ENCODE peak calls at places on chromosomes 2 and 18, in ten cellular contexts. I, M, Z, O, J, N, S, C, A and R are unnamed samples.

GRCh38 chr18:79396431-79397287 is 929 bp downstream of the NFATC1 start:
- DNase-seq in I (no peak), M (no peak), Z (peak), O (peak), J (peak), N (peak), S (peak), C (peak), A (peak), R (peak)

GRCh38 chr2:164593959-164594358 is 27.3 kb downstream of the GRB14 start:
- DNase-seq in I (no peak), M (no peak), Z (no peak), O (no peak), J (no peak), N (no peak), S (no peak), C (no peak), A (no peak), R (no peak)

GRCh38 chr2:31835450-31835849 is 175.4 kb downstream of the MEMO1 start:
- DNase-seq in I (no peak), M (no peak), Z (no peak), O (no peak), J (no peak), N (no peak), S (no peak), C (no peak), A (no peak), R (no peak)

GRCh38 chr2:164808776-164809175 is 32.8 kb downstream of the COBLL1 start:
- DNase-seq in I (no peak), M (no peak), Z (no peak), O (no peak), J (no peak), N (no peak), S (no peak), C (no peak), A (no peak), R (no peak)

GRCh38 chr2:46873632-46874068 is 42.0 kb downstream of the MCFD2 start:
- DNase-seq in I (peak), M (no peak), Z (peak), O (no peak), J (peak), N (peak), S (peak), C (no peak), A (no peak), R (no peak)

GRCh38 chr2:158024288-158024898 is 77.3 kb upstream of the UPP2 start:
- DNase-seq in I (peak), M (peak), Z (peak), O (peak), J (peak), N (peak), S (no peak), C (peak), A (peak), R (peak)

GRCh38 chr2:207764096-207764630 is 5.5 kb downstream of the FZD5 start:
- DNase-seq in I (no peak), M (peak), Z (no peak), O (no peak), J (no peak), N (no peak), S (no peak), C (no peak), A (no peak), R (no peak)

GRCh38 chr18:74702951-74703350 is 105.3 kb downstream of the ZNF407 start:
- DNase-seq in I (no peak), M (no peak), Z (no peak), O (no peak), J (no peak), N (no peak), S (no peak), C (no peak), A (no peak), R (no peak)

GRCh38 chr18:53943463-53943862 is 281.0 kb downstream of the MBD2 start:
- DNase-seq in I (no peak), M (no peak), Z (no peak), O (no peak), J (no peak), N (no peak), S (no peak), C (no peak), A (no peak), R (no peak)

GRCh38 chr18:70363861-70364260 is 75.0 kb downstream of the SOCS6 start:
- DNase-seq in I (no peak), M (no peak), Z (no peak), O (no peak), J (no peak), N (no peak), S (no peak), C (no peak), A (no peak), R (no peak)

GRCh38 chr2:148978026-148978685 is 60.3 kb upstream of the LYPD6B start:
- DNase-seq in I (no peak), M (peak), Z (no peak), O (no peak), J (no peak), N (no peak), S (no peak), C (no peak), A (no peak), R (no peak)

GRCh38 chr18:62802523-62802922 is 87.2 kb downstream of the PHLPP1 start:
- DNase-seq in I (no peak), M (no peak), Z (no peak), O (no peak), J (no peak), N (no peak), S (no peak), C (no peak), A (no peak), R (no peak)

GRCh38 chr2:106703161-106703560 is 182.8 kb downstream of the ST6GAL2 start:
- DNase-seq in I (no peak), M (no peak), Z (peak), O (no peak), J (no peak), N (no peak), S (no peak), C (no peak), A (no peak), R (no peak)

GRCh38 chr18:11309172-11309571 is 159.8 kb upstream of the PIEZO2 start:
- DNase-seq in I (peak), M (no peak), Z (no peak), O (no peak), J (no peak), N (no peak), S (no peak), C (no peak), A (no peak), R (no peak)

GRCh38 chr2:104321141-104321799 is 532.6 kb upstream of the POU3F3 start:
- DNase-seq in I (no peak), M (no peak), Z (no peak), O (no peak), J (no peak), N (no peak), S (no peak), C (no peak), A (no peak), R (no peak)

GRCh38 chr2:101197215-101197745 is 46.1 kb upstream of the TBC1D8 start:
- DNase-seq in I (no peak), M (no peak), Z (no peak), O (no peak), J (no peak), N (no peak), S (no peak), C (no peak), A (no peak), R (no peak)

GRCh38 chr2:66717973-66718372 is 283.0 kb downstream of the MEIS1 start:
- DNase-seq in I (no peak), M (no peak), Z (no peak), O (no peak), J (no peak), N (no peak), S (no peak), C (no peak), A (no peak), R (no peak)

GRCh38 chr2:199911877-199912161 is 726 bp downstream of the C2orf69 start:
- DNase-seq in I (no peak), M (no peak), Z (no peak), O (no peak), J (no peak), N (no peak), S (no peak), C (no peak), A (no peak), R (no peak)

GRCh38 chr18:75109819-75110218 is 99.1 kb downstream of the PTGR3 start:
- DNase-seq in I (no peak), M (no peak), Z (no peak), O (no peak), J (no peak), N (no peak), S (no peak), C (no peak), A (no peak), R (no peak)

GRCh38 chr2:63643486-63643885 is 54.7 kb downstream of the MDH1 start:
- DNase-seq in I (no peak), M (no peak), Z (no peak), O (no peak), J (no peak), N (no peak), S (no peak), C (no peak), A (no peak), R (no peak)

GRCh38 chr2:134190062-134190806 is 63.6 kb upstream of the MGAT5 start:
- DNase-seq in I (no peak), M (no peak), Z (no peak), O (no peak), J (no peak), N (no peak), S (no peak), C (no peak), A (no peak), R (no peak)